ENCODE peak calls at places on chromosomes 16 and 17, in five cellular contexts. O is suprapubic skin, L is psoas muscle, T is mucosa of descending colon, R is cardiac fibroblast. Y is an unnamed sample.

GRCh38 chr16:21524068-21524751 is 75.2 kb upstream of the METTL9 start:
- DNase-seq in O (no peak), T (peak), R (no peak), L (peak), Y (no peak)

GRCh38 chr17:78476973-78477372 is 98.5 kb downstream of the PGS1 start:
- DNase-seq in R (no peak), L (no peak), O (no peak), T (no peak), Y (no peak)

GRCh38 chr16:21156767-21157467 is 1.6 kb upstream of the LDAF1 start:
- DNase-seq in O (no peak), L (no peak), R (peak), T (no peak), Y (no peak)

GRCh38 chr17:50204431-50204830 is 3.0 kb upstream of the COL1A1 start:
- DNase-seq in T (no peak), O (no peak), L (no peak), R (no peak), Y (no peak)

GRCh38 chr17:41678411-41678906 is 10.2 kb upstream of the EIF1 start:
- DNase-seq in R (peak), T (no peak), L (peak), O (no peak), Y (no peak)

GRCh38 chr17:46212634-46213435 is 19.6 kb upstream of the KANSL1 start:
- DNase-seq in L (no peak), T (no peak), O (no peak), R (peak), Y (peak)

GRCh38 chr17:74605361-74605760 is 13.3 kb upstream of the CD300LD start:
- DNase-seq in L (no peak), R (peak), O (no peak), T (no peak), Y (peak)

GRCh38 chr17:2239882-2240430 is 63.6 kb downstream of the SMG6 start:
- DNase-seq in R (peak), O (no peak), T (no peak), L (peak), Y (peak)

GRCh38 chr17:4510615-4510941 is 11.9 kb downstream of the SPNS2 start:
- DNase-seq in T (no peak), L (no peak), O (no peak), R (no peak), Y (no peak)

GRCh38 chr16:66359012-66359411 is 7.5 kb upstream of the CDH5 start:
- DNase-seq in R (no peak), O (no peak), T (no peak), L (no peak), Y (no peak)

GRCh38 chr17:75518983-75519540 is 2.7 kb downstream of the TSEN54 start:
- DNase-seq in L (no peak), R (no peak), O (no peak), T (no peak), Y (no peak)

GRCh38 chr17:81909231-81909630 is 2.0 kb downstream of the PCYT2 start:
- DNase-seq in L (no peak), O (no peak), R (no peak), T (no peak), Y (no peak)

GRCh38 chr16:48194828-48195566 is 39.2 kb upstream of the ABCC12 start:
- DNase-seq in T (no peak), R (peak), O (no peak), L (no peak), Y (no peak)

GRCh38 chr16:21727344-21727743 is 63.6 kb downstream of the OTOA start:
- DNase-seq in T (no peak), L (no peak), O (no peak), R (no peak), Y (no peak)

GRCh38 chr16:11094838-11095565 is 150.6 kb downstream of the CLEC16A start:
- DNase-seq in T (no peak), O (no peak), L (no peak), R (no peak), Y (no peak)

GRCh38 chr16:27240948-27241531 is 27.5 kb downstream of the NSMCE1 start:
- DNase-seq in L (no peak), R (peak), T (no peak), O (peak), Y (peak)

GRCh38 chr16:89633064-89633631 is 19.7 kb downstream of the DPEP1 start:
- DNase-seq in O (no peak), T (peak), L (no peak), R (no peak), Y (no peak)

GRCh38 chr17:12047977-12048376 is 27.3 kb downstream of the MAP2K4 start:
- DNase-seq in T (no peak), L (no peak), R (peak), O (no peak), Y (no peak)

GRCh38 chr16:19760336-19761060 is 42.4 kb downstream of the IQCK start:
- DNase-seq in T (no peak), L (no peak), O (no peak), R (no peak), Y (no peak)

GRCh38 chr17:27244481-27245223 is 49.3 kb upstream of the WSB1 start:
- DNase-seq in R (peak), L (peak), O (no peak), T (peak), Y (peak)

GRCh38 chr17:40515491-40516041 is 14.1 kb upstream of the TNS4 start:
- DNase-seq in L (no peak), R (no peak), O (peak), T (no peak), Y (no peak)

GRCh38 chr17:74532115-74532514 is 840 bp upstream of the CD300LB start:
- DNase-seq in R (no peak), O (peak), T (no peak), L (no peak), Y (peak)

GRCh38 chr17:2025622-2026309 is 632 bp upstream of the RTN4RL1 start:
- DNase-seq in T (peak), R (peak), O (peak), L (peak), Y (peak)

GRCh38 chr17:82232876-82233785 is 4.3 kb downstream of the SLC16A3 start:
- DNase-seq in R (no peak), T (peak), L (peak), O (no peak), Y (no peak)

GRCh38 chr17:30229012-30229411 is 6.5 kb downstream of the SLC6A4 start:
- DNase-seq in L (no peak), O (no peak), R (no peak), T (no peak), Y (no peak)

GRCh38 chr17:75856062-75856681 is 1.0 kb upstream of the WBP2 start:
- DNase-seq in R (no peak), L (no peak), O (no peak), T (no peak), Y (no peak)

GRCh38 chr17:27319536-27320221 is 25.8 kb downstream of the WSB1 start:
- DNase-seq in L (peak), O (no peak), T (peak), R (peak), Y (no peak)

GRCh38 chr16:19488213-19488640 is 33.7 kb downstream of the GDE1 start:
- DNase-seq in L (no peak), R (no peak), O (no peak), T (peak), Y (no peak)

GRCh38 chr16:90031931-90032663 is 12.8 kb upstream of the DBNDD1 start:
- DNase-seq in T (no peak), R (peak), L (no peak), O (no peak), Y (no peak)

GRCh38 chr17:41463746-41464145 is 3.4 kb downstream of the KRT32 start:
- DNase-seq in L (no peak), O (no peak), R (no peak), T (no peak), Y (no peak)

GRCh38 chr16:5502467-5502869 is 404.9 kb upstream of the EEF2KMT start:
- DNase-seq in T (peak), O (no peak), R (no peak), L (no peak), Y (no peak)

GRCh38 chr17:66351053-66351452 is 48.6 kb downstream of the PRKCA start:
- DNase-seq in O (no peak), T (peak), L (peak), R (no peak), Y (no peak)

GRCh38 chr17:77736721-77737120 is 221.8 kb upstream of the TNRC6C start:
- DNase-seq in R (no peak), T (no peak), L (no peak), O (peak), Y (peak)

GRCh38 chr16:27826893-27827289 is 236.6 kb downstream of the GSG1L start:
- DNase-seq in T (no peak), O (peak), R (no peak), L (no peak), Y (no peak)

GRCh38 chr16:52843386-52843785 is 209.3 kb downstream of the CHD9NB start:
- DNase-seq in L (no peak), O (no peak), T (no peak), R (no peak), Y (no peak)
- TF ChIP-seq CTCF in L (no peak), O (no peak), T (no peak), R (no peak), Y (no peak)

DNA sequence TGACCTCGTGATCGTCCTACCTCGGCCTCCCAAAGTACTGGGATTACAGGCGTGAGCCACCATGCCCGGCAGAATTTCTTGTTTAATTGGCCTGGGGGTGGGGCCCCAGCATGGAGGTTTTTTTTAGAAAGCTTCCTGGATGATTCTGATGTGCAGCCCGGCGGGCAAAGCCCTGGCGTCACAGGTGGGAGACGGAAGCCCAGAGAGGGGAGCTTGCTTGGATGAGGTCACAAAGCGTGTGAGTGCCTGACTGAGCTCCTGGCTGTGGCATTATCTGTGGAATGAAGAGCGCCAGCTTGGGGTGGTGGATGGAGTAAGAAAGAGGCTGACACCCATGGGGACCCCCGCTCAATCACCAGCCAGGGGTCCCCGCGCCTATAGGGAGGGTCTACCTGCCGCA is 4.1 kb downstream of the VASN start:
- DNase-seq in O (no peak), L (peak), T (no peak), R (no peak), Y (no peak)
- TF ChIP-seq CTCF in O (no peak), L (no peak), T (no peak), R (no peak), Y (no peak)

DNA sequence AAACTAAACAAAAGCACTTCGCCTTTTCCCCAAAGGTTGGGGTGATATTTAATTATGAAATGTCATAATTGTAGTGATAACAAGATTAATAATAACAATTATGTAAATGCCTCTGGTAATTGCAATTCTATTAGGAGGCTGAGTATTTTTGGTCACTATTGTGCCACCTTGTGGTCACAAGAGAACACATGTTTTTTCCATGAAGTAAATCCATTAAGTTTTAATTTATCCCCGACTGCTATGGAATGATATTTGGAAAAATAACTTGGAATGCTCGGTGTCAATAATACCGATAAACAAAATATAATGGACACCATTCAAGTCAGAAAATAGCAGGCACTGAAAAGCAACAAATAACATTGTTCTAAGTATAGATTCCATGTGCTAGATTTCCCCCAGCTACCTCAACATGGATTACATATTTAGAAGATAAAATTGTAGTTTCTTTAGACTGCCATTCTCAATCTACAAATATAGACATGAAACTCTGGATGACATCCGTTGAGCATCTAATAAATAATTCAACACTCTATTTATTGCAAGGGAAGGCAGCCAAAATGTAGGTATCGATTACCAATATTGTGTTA is 25.0 kb upstream of the KCNJ2 start:
- DNase-seq in R (peak), L (no peak), O (no peak), T (no peak), Y (no peak)
- TF ChIP-seq CTCF in R (peak), L (peak), O (peak), T (no peak), Y (peak)

GRCh38 chr16:719815-720506 is 985 bp upstream of the ANTKMT start:
- DNase-seq in T (peak), L (no peak), R (no peak), O (no peak), Y (no peak)
- TF ChIP-seq CTCF in T (no peak), L (no peak), R (peak), O (no peak), Y (no peak)

DNA sequence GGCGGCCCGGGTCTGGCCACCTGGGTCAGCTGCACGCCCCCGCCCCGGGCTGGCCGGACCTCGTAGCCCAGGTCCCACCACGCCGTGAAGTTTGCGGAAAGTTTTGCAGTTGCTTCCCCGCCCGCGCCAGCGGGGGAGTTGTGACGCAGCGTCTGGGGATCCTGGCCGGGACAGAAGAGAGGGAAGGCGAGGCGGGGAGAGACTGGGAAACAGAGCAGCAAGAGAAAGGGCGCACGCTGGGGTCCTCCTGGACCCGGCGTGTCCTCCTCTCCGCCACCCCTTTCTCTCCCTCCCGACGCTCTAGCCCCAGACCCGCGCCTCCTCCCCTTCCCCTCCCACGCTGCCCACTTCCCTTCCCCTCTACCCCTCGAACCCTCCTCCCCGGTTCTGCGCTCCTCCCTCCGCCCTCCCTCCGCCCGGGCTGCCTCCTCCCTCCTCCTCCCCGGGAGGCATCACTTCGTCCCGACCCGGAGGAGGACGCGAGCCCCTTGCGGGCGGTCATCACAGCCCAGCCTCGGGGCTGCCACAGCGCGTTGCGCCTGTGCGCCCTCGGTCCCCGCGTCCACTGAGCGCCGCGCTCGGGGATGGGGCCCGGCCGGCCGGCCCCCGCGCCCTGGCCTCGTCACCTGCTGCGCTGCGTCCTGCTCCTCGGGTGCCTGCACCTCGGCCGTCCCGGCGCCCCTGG is at the start of gene MRC2:
- DNase-seq in R (peak), L (peak), T (peak), O (no peak), Y (peak)
- TF ChIP-seq CTCF in R (no peak), L (no peak), T (no peak), O (no peak), Y (no peak)

GRCh38 chr17:47742319-47743181 is 9.5 kb downstream of the TBX21 start:
- DNase-seq in R (peak), L (no peak), O (peak), T (no peak), Y (peak)
- TF ChIP-seq CTCF in R (peak), L (no peak), O (no peak), T (no peak), Y (no peak)

DNA sequence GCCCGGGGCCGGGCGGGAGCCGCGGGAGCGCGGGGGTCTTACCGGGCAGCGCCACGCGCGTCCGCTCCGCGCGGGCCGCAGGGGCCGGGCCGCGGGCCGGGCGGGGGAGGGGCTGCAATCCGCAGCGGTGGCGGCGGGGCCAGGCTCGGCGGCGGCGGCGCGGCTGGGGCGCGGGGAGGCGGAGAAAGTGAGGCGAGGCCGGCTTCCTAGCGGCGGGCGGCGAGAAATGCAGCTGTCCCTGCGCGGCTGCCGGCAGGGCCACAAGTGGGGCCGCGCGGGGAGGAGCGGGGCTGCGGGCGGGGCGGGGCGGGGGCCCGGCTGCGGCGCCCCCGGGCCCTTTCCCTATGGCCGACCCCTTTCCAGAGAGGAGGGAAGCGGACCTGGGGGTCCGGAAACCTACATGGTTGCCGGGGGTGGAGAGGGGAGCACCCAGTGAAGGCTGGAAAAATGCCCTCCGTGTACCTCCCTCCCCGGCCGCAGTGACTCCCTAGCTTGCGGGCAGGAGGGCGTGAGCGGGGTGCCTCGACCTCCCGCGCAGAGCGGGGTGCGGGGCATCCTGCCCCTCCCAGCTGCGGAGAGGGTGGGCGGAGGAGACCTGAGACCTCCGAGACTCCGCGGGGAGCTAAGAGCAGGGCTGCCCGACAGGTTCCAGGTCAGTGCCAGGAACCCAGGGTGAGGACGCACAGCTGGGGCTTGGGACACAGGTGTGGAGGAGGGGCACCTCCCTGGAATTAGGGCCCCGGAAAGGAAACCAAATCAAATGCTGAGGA is at the start of gene CUEDC1:
- DNase-seq in L (peak), R (peak), O (no peak), T (peak), Y (no peak)
- TF ChIP-seq CTCF in L (peak), R (peak), O (peak), T (no peak), Y (peak)

GRCh38 chr16:67504190-67505021 is 21.1 kb upstream of the AGRP start:
- DNase-seq in R (no peak), T (peak), L (peak), O (no peak), Y (no peak)

DNA sequence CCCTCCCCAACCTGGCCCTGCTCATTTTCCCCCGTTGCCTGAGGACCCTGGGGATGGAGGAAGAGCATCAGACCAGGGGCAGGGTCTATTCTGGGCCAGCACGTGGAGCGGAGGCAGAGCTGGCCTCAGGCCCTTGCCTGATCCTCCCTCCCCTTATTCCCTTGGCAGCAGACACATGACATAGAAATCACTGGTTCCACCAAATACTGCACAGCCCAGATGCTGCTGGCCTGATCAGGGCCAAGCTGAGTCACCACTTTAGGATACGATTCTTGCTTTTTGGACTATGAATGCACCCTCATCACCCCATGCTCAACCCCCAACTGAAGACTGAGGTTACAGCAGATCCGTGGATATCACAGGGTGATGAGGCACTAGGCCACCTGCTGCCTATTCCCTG is 15.8 kb upstream of the AGRP start:
- DNase-seq in L (peak), O (no peak), T (no peak), R (peak), Y (no peak)
- TF ChIP-seq CTCF in L (no peak), O (no peak), T (no peak), R (no peak), Y (no peak)

DNA sequence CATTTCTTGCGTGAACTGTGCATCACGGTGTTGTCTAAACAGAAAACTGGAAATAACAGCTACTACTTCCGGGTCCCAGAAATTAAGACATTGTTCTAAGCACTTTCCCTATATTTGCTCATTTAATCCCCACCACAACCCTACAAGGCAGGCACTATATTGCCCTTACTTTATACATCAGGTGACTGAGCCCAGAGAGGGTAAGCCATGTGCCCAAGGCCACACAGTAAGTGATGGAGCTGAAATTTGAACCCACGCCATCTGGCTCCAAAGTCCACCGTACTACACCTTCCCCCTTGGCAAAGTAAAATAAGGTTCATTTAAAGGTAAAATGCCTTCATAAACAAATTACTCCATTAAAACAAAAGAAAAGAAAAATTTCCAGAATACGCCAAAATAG is 33.2 kb downstream of the COTL1 start:
- DNase-seq in T (no peak), R (no peak), L (no peak), O (no peak), Y (no peak)
- TF ChIP-seq CTCF in T (no peak), R (no peak), L (no peak), O (no peak), Y (no peak)